ENCODE peak calls at places on chromosomes 16 and 17, in six cellular contexts. P is GM12878, T is right lobe of liver, J is Peyer's patch, U is A549, F is K562. O is an unnamed sample.
A peak's percentile ranks its signal among the peaks of the same experiment; 100 is the strongest.

GRCh38 chr17:51869387-51869786 is 289.1 kb downstream of the CA10 start:
- DNase-seq in P (no peak), T (no peak), J (no peak), U (peak; percentile 10), F (no peak), O (peak; percentile 26)

GRCh38 chr16:56950455-56950854 is 11.3 kb upstream of the CETP start:
- DNase-seq in P (no peak), T (no peak), J (no peak), U (no peak), F (no peak), O (no peak)

GRCh38 chr16:28991687-28992086 is 6.8 kb downstream of the LAT start:
- DNase-seq in P (no peak), T (no peak), J (no peak), U (no peak), F (no peak), O (no peak)

GRCh38 chr17:73575470-73576235 is 68.6 kb downstream of the SDK2 start:
- DNase-seq in P (no peak), T (no peak), J (no peak), U (no peak), F (no peak), O (no peak)

GRCh38 chr16:52022177-52022576 is 524.8 kb downstream of the TOX3 start:
- DNase-seq in P (no peak), T (no peak), J (no peak), U (no peak), F (no peak), O (no peak)

GRCh38 chr16:53726625-53727024 is 22.7 kb downstream of the FTO start:
- DNase-seq in P (no peak), T (no peak), J (no peak), U (peak; percentile 5), F (no peak), O (no peak)

GRCh38 chr17:46841561-46842379 is 9.6 kb upstream of the WNT9B start:
- DNase-seq in P (no peak), T (no peak), J (no peak), U (no peak), F (peak; percentile 82), O (peak; percentile 26)

GRCh38 chr16:29900102-29900887 is at the start of gene ASPHD1:
- DNase-seq in P (no peak), T (peak; percentile 71), J (peak; percentile 35), U (peak; percentile 77), F (peak; percentile 94), O (peak; percentile 72)

GRCh38 chr17:19646788-19647696 is 1.5 kb upstream of the ALDH3A2 start:
- DNase-seq in P (no peak), T (peak; percentile 48), J (no peak), U (peak; percentile 72), F (no peak), O (peak; percentile 64)

GRCh38 chr16:55502801-55503366 is 6.0 kb upstream of the LPCAT2 start:
- DNase-seq in P (no peak), T (peak; percentile 77), J (peak; percentile 34), U (peak; percentile 68), F (no peak), O (no peak)

GRCh38 chr17:71232801-71233559 is 887.8 kb upstream of the SOX9 start:
- DNase-seq in P (no peak), T (no peak), J (no peak), U (no peak), F (no peak), O (no peak)

GRCh38 chr17:31581022-31581483 is 189.6 kb downstream of the RAB11FIP4 start:
- DNase-seq in P (no peak), T (peak; percentile 62), J (no peak), U (no peak), F (no peak), O (no peak)

GRCh38 chr17:83173180-83173996 is 94.0 kb downstream of the METRNL start:
- DNase-seq in P (no peak), T (no peak), J (no peak), U (no peak), F (no peak), O (no peak)

GRCh38 chr16:57999366-57999970 is 1.0 kb downstream of the ZNF319 start:
- DNase-seq in P (no peak), T (peak; percentile 7), J (peak; percentile 23), U (peak; percentile 31), F (no peak), O (peak; percentile 82)

GRCh38 chr16:57500578-57501111 is 14.4 kb upstream of the DOK4 start:
- DNase-seq in P (no peak), T (peak; percentile 51), J (no peak), U (no peak), F (no peak), O (peak; percentile 27)

GRCh38 chr17:82287849-82288601 is 14.5 kb upstream of the CSNK1D start:
- DNase-seq in P (no peak), T (peak; percentile 61), J (no peak), U (peak; percentile 99), F (peak; percentile 76), O (peak; percentile 44)

GRCh38 chr16:78005881-78006280 is 16.5 kb upstream of the CLEC3A start:
- DNase-seq in P (no peak), T (no peak), J (no peak), U (peak; percentile 6), F (peak; percentile 37), O (peak; percentile 50)

GRCh38 chr17:75059369-75060345 is 12.6 kb downstream of the KCTD2 start:
- DNase-seq in P (no peak), T (no peak), J (no peak), U (peak; percentile 70), F (peak; percentile 17), O (peak; percentile 43)

GRCh38 chr16:89922884-89923639 is at the start of gene TUBB3:
- DNase-seq in P (no peak), T (peak; percentile 75), J (no peak), U (peak; percentile 80), F (peak; percentile 91), O (peak; percentile 88)

GRCh38 chr17:48127371-48128051 is 19.9 kb downstream of the SNX11 start:
- DNase-seq in P (no peak), T (no peak), J (no peak), U (peak; percentile 61), F (no peak), O (no peak)

GRCh38 chr17:47877368-47878034 is 18.5 kb upstream of the SP2 start:
- DNase-seq in P (no peak), T (no peak), J (no peak), U (no peak), F (peak; percentile 47), O (no peak)

GRCh38 chr16:55641430-55642056 is 14.2 kb upstream of the SLC6A2 start:
- DNase-seq in P (no peak), T (no peak), J (no peak), U (no peak), F (no peak), O (no peak)

GRCh38 chr16:85780281-85780680 is 19.1 kb downstream of the EMC8 start:
- DNase-seq in P (no peak), T (no peak), J (no peak), U (no peak), F (no peak), O (no peak)

GRCh38 chr17:55706808-55707773 is 15.6 kb downstream of the TMEM100 start:
- DNase-seq in P (no peak), T (no peak), J (no peak), U (no peak), F (no peak), O (no peak)

GRCh38 chr17:74417178-74418045 is 14.5 kb upstream of the GPRC5C start:
- DNase-seq in P (peak; percentile 56), T (no peak), J (no peak), U (peak; percentile 90), F (no peak), O (peak; percentile 71)

GRCh38 chr16:4668313-4668960 is 24.9 kb upstream of the NUDT16L1 start:
- DNase-seq in P (no peak), T (no peak), J (no peak), U (no peak), F (no peak), O (no peak)

GRCh38 chr16:78227855-78228254 is 128.4 kb downstream of the WWOX start:
- DNase-seq in P (no peak), T (no peak), J (no peak), U (no peak), F (no peak), O (peak; percentile 38)

GRCh38 chr17:77453613-77454559 is 313.1 kb downstream of the SEC14L1 start:
- DNase-seq in P (no peak), T (peak; percentile 79), J (peak; percentile 83), U (no peak), F (peak; percentile 57), O (no peak)

GRCh38 chr17:77424585-77425344 is 284.0 kb downstream of the SEC14L1 start:
- DNase-seq in P (no peak), T (peak; percentile 82), J (peak; percentile 61), U (peak; percentile 69), F (peak; percentile 49), O (peak; percentile 59)

GRCh38 chr17:39618252-39618913 is 8.4 kb upstream of the PPP1R1B start:
- DNase-seq in P (no peak), T (no peak), J (no peak), U (no peak), F (peak; percentile 24), O (peak; percentile 55)

GRCh38 chr17:74281799-74282198 is 7.8 kb downstream of the DNAI2 start:
- DNase-seq in P (no peak), T (no peak), J (no peak), U (no peak), F (no peak), O (no peak)

GRCh38 chr17:57634713-57635465 is 110.2 kb downstream of the CCDC182 start:
- DNase-seq in P (no peak), T (no peak), J (no peak), U (no peak), F (peak; percentile 70), O (peak; percentile 17)

GRCh38 chr17:2449486-2449885 is 48.6 kb upstream of the MNT start:
- DNase-seq in P (no peak), T (no peak), J (no peak), U (no peak), F (no peak), O (no peak)

GRCh38 chr16:898761-899677 is 71.8 kb downstream of the LMF1 start:
- DNase-seq in P (no peak), T (no peak), J (no peak), U (no peak), F (no peak), O (no peak)

GRCh38 chr17:42354956-42355843 is 33.0 kb downstream of the STAT3 start:
- DNase-seq in P (no peak), T (no peak), J (no peak), U (no peak), F (no peak), O (peak; percentile 48)

GRCh38 chr17:17840751-17841591 is 4.2 kb upstream of the SREBF1 start:
- DNase-seq in P (no peak), T (no peak), J (no peak), U (no peak), F (no peak), O (peak; percentile 95)
- TF ChIP-seq POLR2A in P (no peak), T (no peak), J (peak; percentile 23), U (peak; percentile 1), F (no peak), O (peak; percentile 30)

GRCh38 chr16:67404740-67405226 is 11.5 kb upstream of the TPPP3 start:
- DNase-seq in P (no peak), T (no peak), J (no peak), U (no peak), F (no peak), O (no peak)
- TF ChIP-seq POLR2A in P (no peak), T (no peak), J (no peak), U (no peak), F (no peak), O (no peak)

GRCh38 chr17:17913695-17914332 is 58.4 kb downstream of the TOM1L2 start:
- DNase-seq in P (no peak), T (peak; percentile 64), J (peak; percentile 25), U (peak; percentile 88), F (peak; percentile 75), O (peak; percentile 79)
- TF ChIP-seq POLR2A in P (no peak), T (no peak), J (no peak), U (peak; percentile 9), F (no peak), O (no peak)

GRCh38 chr16:70750893-70751467 is 50.0 kb downstream of the VAC14 start:
- DNase-seq in P (no peak), T (peak; percentile 76), J (peak; percentile 35), U (peak; percentile 66), F (no peak), O (peak; percentile 99)
- TF ChIP-seq POLR2A in P (no peak), T (peak; percentile 20), J (no peak), U (no peak), F (no peak), O (peak; percentile 85)

O was measured in NB4.